ENCODE peak calls at places on chromosomes 2 and 18, in nine cellular contexts. W is left ventricle myocardium superior, E is cardiac muscle cell, D is lung, Y is endothelial cell, S is WERI-Rb-1, O is substantia nigra, A is HCEC 1CT, M is A172. R is an unnamed sample.

GRCh38 chr2:88499204-88499603 is 46.7 kb upstream of the FOXI3 start:
- DNase-seq in W (no peak), E (no peak), D (no peak), Y (no peak), S (no peak), O (no peak), A (no peak), M (no peak), R (no peak)

GRCh38 chr2:191105082-191105481 is 45.7 kb downstream of the STAT4 start:
- DNase-seq in W (no peak), E (peak), D (no peak), Y (no peak), S (no peak), O (no peak), A (peak), M (peak), R (no peak)

GRCh38 chr18:28684746-28685145 is 507.8 kb upstream of the CDH2 start:
- DNase-seq in W (no peak), E (no peak), D (no peak), Y (no peak), S (no peak), O (no peak), A (peak), M (no peak), R (no peak)

GRCh38 chr2:71333619-71334018 is 2.0 kb downstream of the ZNF638 start:
- DNase-seq in W (no peak), E (no peak), D (no peak), Y (no peak), S (no peak), O (no peak), A (no peak), M (no peak), R (no peak)

GRCh38 chr2:227033471-227034148 is 130.4 kb downstream of the COL4A4 start:
- DNase-seq in W (peak), E (peak), D (no peak), Y (peak), S (peak), O (no peak), A (peak), M (peak), R (no peak)

GRCh38 chr2:6880200-6880733 is 2.7 kb downstream of the RSAD2 start:
- DNase-seq in W (no peak), E (peak), D (no peak), Y (no peak), S (no peak), O (no peak), A (no peak), M (no peak), R (no peak)

GRCh38 chr18:73848656-73849055 is 299.0 kb downstream of the FBXO15 start:
- DNase-seq in W (no peak), E (peak), D (no peak), Y (no peak), S (no peak), O (no peak), A (no peak), M (peak), R (no peak)

GRCh38 chr2:210034087-210034683 is 31.7 kb downstream of the RPE start:
- DNase-seq in W (no peak), E (no peak), D (no peak), Y (no peak), S (no peak), O (no peak), A (no peak), M (no peak), R (no peak)

GRCh38 chr2:28470759-28471158 is 25.1 kb upstream of the PLB1 start:
- DNase-seq in W (no peak), E (no peak), D (no peak), Y (no peak), S (no peak), O (no peak), A (no peak), M (no peak), R (no peak)

GRCh38 chr18:38884050-38884449 is 1318.5 kb upstream of the CELF4 start:
- DNase-seq in W (no peak), E (no peak), D (no peak), Y (no peak), S (no peak), O (no peak), A (no peak), M (no peak), R (no peak)

GRCh38 chr2:190129421-190130199 is 67.1 kb upstream of the MSTN start:
- DNase-seq in W (no peak), E (no peak), D (no peak), Y (no peak), S (no peak), O (no peak), A (no peak), M (no peak), R (no peak)

GRCh38 chr2:152240559-152241231 is 65.1 kb upstream of the STAM2 start:
- DNase-seq in W (no peak), E (peak), D (no peak), Y (no peak), S (no peak), O (no peak), A (peak), M (no peak), R (no peak)

GRCh38 chr2:218445602-218446001 is 26.7 kb downstream of the VIL1 start:
- DNase-seq in W (no peak), E (no peak), D (no peak), Y (no peak), S (no peak), O (no peak), A (no peak), M (no peak), R (no peak)

GRCh38 chr18:48834421-48835011 is 116.2 kb downstream of the SMAD7 start:
- DNase-seq in W (peak), E (peak), D (peak), Y (peak), S (no peak), O (no peak), A (peak), M (peak), R (peak)

GRCh38 chr2:22769497-22769896 is 615.5 kb upstream of the KLHL29 start:
- DNase-seq in W (no peak), E (no peak), D (no peak), Y (no peak), S (no peak), O (no peak), A (no peak), M (no peak), R (no peak)

GRCh38 chr18:44759925-44760342 is 79.2 kb downstream of the SETBP1 start:
- DNase-seq in W (no peak), E (no peak), D (no peak), Y (no peak), S (no peak), O (no peak), A (no peak), M (no peak), R (no peak)

GRCh38 chr18:25247725-25248124 is 104.2 kb downstream of the ZNF521 start:
- DNase-seq in W (no peak), E (no peak), D (no peak), Y (no peak), S (no peak), O (no peak), A (peak), M (no peak), R (no peak)

GRCh38 chr2:207911215-207911614 is 114.1 kb downstream of the PLEKHM3 start:
- DNase-seq in W (no peak), E (no peak), D (no peak), Y (no peak), S (no peak), O (no peak), A (no peak), M (no peak), R (no peak)

GRCh38 chr2:64165696-64166095 is 21.5 kb upstream of the PELI1 start:
- DNase-seq in W (no peak), E (peak), D (no peak), Y (no peak), S (no peak), O (no peak), A (peak), M (no peak), R (no peak)

GRCh38 chr2:181891966-181892794 is 650 bp downstream of the ITPRID2 start:
- DNase-seq in W (peak), E (peak), D (peak), Y (peak), S (peak), O (peak), A (peak), M (peak), R (peak)

GRCh38 chr2:28164280-28164801 is 228.3 kb upstream of the FOSL2 start:
- DNase-seq in W (peak), E (peak), D (no peak), Y (no peak), S (no peak), O (no peak), A (peak), M (no peak), R (no peak)

GRCh38 chr2:238813109-238813508 is 34.8 kb upstream of the TWIST2 start:
- DNase-seq in W (no peak), E (no peak), D (no peak), Y (no peak), S (no peak), O (no peak), A (no peak), M (no peak), R (no peak)

GRCh38 chr2:7992612-7993596 is 689.0 kb upstream of the ID2 start:
- DNase-seq in W (no peak), E (no peak), D (no peak), Y (no peak), S (no peak), O (no peak), A (no peak), M (no peak), R (no peak)

GRCh38 chr2:127909019-127909418 is 23.3 kb upstream of the AMMECR1L start:
- DNase-seq in W (no peak), E (no peak), D (no peak), Y (no peak), S (peak), O (no peak), A (no peak), M (no peak), R (no peak)

GRCh38 chr2:25499157-25499556 is 157.4 kb upstream of the DNMT3A start:
- DNase-seq in W (no peak), E (no peak), D (no peak), Y (no peak), S (no peak), O (no peak), A (no peak), M (no peak), R (no peak)

GRCh38 chr2:188315750-188316149 is 24.1 kb downstream of the GULP1 start:
- DNase-seq in W (no peak), E (no peak), D (no peak), Y (no peak), S (no peak), O (no peak), A (no peak), M (no peak), R (no peak)

GRCh38 chr2:241199897-241200821 is 11.7 kb downstream of the ANO7 start:
- DNase-seq in W (no peak), E (no peak), D (no peak), Y (no peak), S (peak), O (no peak), A (no peak), M (no peak), R (no peak)

GRCh38 chr2:102677219-102678215 is 58.2 kb downstream of the SLC9A2 start:
- DNase-seq in W (no peak), E (peak), D (no peak), Y (no peak), S (no peak), O (no peak), A (peak), M (no peak), R (no peak)

GRCh38 chr2:233819884-233820765 is 34.2 kb downstream of the HJURP start:
- DNase-seq in W (no peak), E (no peak), D (no peak), Y (no peak), S (peak), O (no peak), A (no peak), M (no peak), R (no peak)

GRCh38 chr18:41265047-41265446 is 690.0 kb upstream of the PIK3C3 start:
- DNase-seq in W (no peak), E (peak), D (no peak), Y (no peak), S (no peak), O (no peak), A (no peak), M (no peak), R (no peak)

GRCh38 chr2:221203138-221203537 is 369.0 kb downstream of the EPHA4 start:
- DNase-seq in W (no peak), E (no peak), D (no peak), Y (no peak), S (no peak), O (no peak), A (no peak), M (no peak), R (no peak)

GRCh38 chr2:64666810-64667438 is 13.2 kb upstream of the SERTAD2 start:
- DNase-seq in W (no peak), E (peak), D (no peak), Y (no peak), S (no peak), O (no peak), A (no peak), M (no peak), R (no peak)

GRCh38 chr2:119409506-119409905 is 22.1 kb upstream of the TMEM37 start:
- DNase-seq in W (no peak), E (no peak), D (no peak), Y (no peak), S (no peak), O (no peak), A (no peak), M (no peak), R (no peak)

R was measured in right atrium auricular region.